ENCODE peak calls at places on chromosomes 13 and 19, in four cellular contexts. P is CD8-positive, alpha-beta memory T cell; G is spleen; R is NCI-H1048. B is an unnamed sample.

GRCh38 chr13:106155411-106155810 is 380.1 kb downstream of the EFNB2 start:
- DNase-seq in G (no peak), R (no peak), P (no peak), B (no peak)

GRCh38 chr13:77177646-77178045 is 149.2 kb downstream of the MYCBP2 start:
- DNase-seq in G (no peak), P (no peak), R (no peak), B (no peak)

GRCh38 chr13:97710797-97711196 is 242.7 kb upstream of the IPO5 start:
- DNase-seq in R (no peak), G (no peak), P (no peak), B (no peak)

GRCh38 chr13:93224545-93224944 is 2.1 kb upstream of the GPC6 start:
- DNase-seq in R (no peak), G (no peak), P (no peak), B (no peak)

GRCh38 chr19:47107201-47107952 is 6.2 kb downstream of the ZC3H4 start:
- DNase-seq in R (no peak), G (peak), P (peak), B (no peak)

GRCh38 chr13:50909605-50910482 is at the start of gene RNASEH2B:
- DNase-seq in P (peak), G (peak), R (no peak), B (no peak)

GRCh38 chr13:29503041-29503837 is 92.2 kb downstream of the SLC7A1 start:
- DNase-seq in P (no peak), R (no peak), G (peak), B (no peak)

GRCh38 chr13:107348471-107348870 is 780.5 kb upstream of the ARGLU1 start:
- DNase-seq in G (no peak), R (no peak), P (no peak), B (no peak)

GRCh38 chr19:32224371-32225244 is 120.8 kb upstream of the ZNF507 start:
- DNase-seq in R (no peak), G (peak), P (peak), B (no peak)

GRCh38 chr13:20400774-20401173 is 124.9 kb downstream of the CRYL1 start:
- DNase-seq in P (no peak), R (no peak), G (no peak), B (no peak)

GRCh38 chr13:39036212-39036611 is 1.7 kb downstream of the PROSER1 start:
- DNase-seq in R (no peak), G (no peak), P (no peak), B (no peak)

GRCh38 chr19:45764947-45765346 is 4.1 kb downstream of the SIX5 start:
- DNase-seq in G (no peak), P (no peak), R (no peak), B (no peak)

GRCh38 chr13:112835796-112836195 is 133.2 kb upstream of the MCF2L start:
- DNase-seq in G (no peak), P (no peak), R (no peak), B (no peak)

GRCh38 chr13:110391273-110391672 is 84.2 kb downstream of the COL4A2 start:
- DNase-seq in P (no peak), G (no peak), R (no peak), B (no peak)

GRCh38 chr19:15508035-15508710 is at the start of gene CYP4F22:
- DNase-seq in R (no peak), G (no peak), P (no peak), B (no peak)

GRCh38 chr13:48631441-48631840 is 22.3 kb upstream of the CYSLTR2 start:
- DNase-seq in G (no peak), R (peak), P (no peak), B (no peak)

GRCh38 chr19:46621191-46622117 is 3.4 kb downstream of the PTGIR start:
- DNase-seq in P (peak), G (no peak), R (no peak), B (no peak)

GRCh38 chr13:106089251-106089940 is 446.1 kb downstream of the EFNB2 start:
- DNase-seq in P (no peak), G (no peak), R (no peak), B (no peak)

GRCh38 chr13:52195052-52195837 is 35.8 kb upstream of the NEK3 start:
- DNase-seq in G (peak), P (peak), R (no peak), B (no peak)

GRCh38 chr19:4278460-4278901 is 585 bp upstream of the SHD start:
- DNase-seq in P (no peak), R (no peak), G (no peak), B (no peak)

B was measured in NCI-H2081 treated with DMSO at 0.1 percent for 48 hours.